ENCODE peak calls at places on chromosomes 13 and 19, in five cellular contexts. N, V, T, G and W are unnamed samples.

GRCh38 chr19:54062643-54063042 is 1.1 kb downstream of the VSTM1 start:
- DNase-seq in V (no peak), T (no peak), N (peak; percentile 80), G (no peak), W (no peak)

GRCh38 chr19:29823581-29824330 is 12.0 kb downstream of the CCNE1 start:
- DNase-seq in T (no peak), V (peak; percentile 56), N (peak; percentile 31), G (no peak), W (no peak)

GRCh38 chr19:18002347-18002850 is 5.6 kb upstream of the ARRDC2 start:
- DNase-seq in V (peak; percentile 57), T (no peak), N (peak; percentile 80), G (no peak), W (no peak)

GRCh38 chr19:17370026-17370587 is 7.0 kb downstream of the PLVAP start:
- DNase-seq in N (no peak), G (peak; percentile 58), V (peak; percentile 75), T (no peak), W (no peak)

GRCh38 chr13:105410602-105411001 is 1124.9 kb downstream of the EFNB2 start:
- DNase-seq in G (peak; percentile 12), T (peak; percentile 62), N (peak; percentile 86), V (peak; percentile 74), W (peak; percentile 44)

GRCh38 chr13:113460064-113460555 is 6.8 kb upstream of the ADPRHL1 start:
- DNase-seq in V (no peak), G (no peak), N (peak; percentile 45), T (no peak), W (no peak)

GRCh38 chr13:99575376-99575775 is 74.1 kb downstream of the TM9SF2 start:
- DNase-seq in V (no peak), T (no peak), G (no peak), N (no peak), W (no peak)

GRCh38 chr19:37007587-37008220 is 70.5 kb upstream of the ZNF420 start:
- DNase-seq in V (peak; percentile 64), G (no peak), T (peak; percentile 85), N (peak; percentile 79), W (no peak)

GRCh38 chr13:48600374-48601364 is 53.1 kb upstream of the CYSLTR2 start:
- DNase-seq in T (no peak), N (no peak), G (peak; percentile 71), V (no peak), W (no peak)

DNA sequence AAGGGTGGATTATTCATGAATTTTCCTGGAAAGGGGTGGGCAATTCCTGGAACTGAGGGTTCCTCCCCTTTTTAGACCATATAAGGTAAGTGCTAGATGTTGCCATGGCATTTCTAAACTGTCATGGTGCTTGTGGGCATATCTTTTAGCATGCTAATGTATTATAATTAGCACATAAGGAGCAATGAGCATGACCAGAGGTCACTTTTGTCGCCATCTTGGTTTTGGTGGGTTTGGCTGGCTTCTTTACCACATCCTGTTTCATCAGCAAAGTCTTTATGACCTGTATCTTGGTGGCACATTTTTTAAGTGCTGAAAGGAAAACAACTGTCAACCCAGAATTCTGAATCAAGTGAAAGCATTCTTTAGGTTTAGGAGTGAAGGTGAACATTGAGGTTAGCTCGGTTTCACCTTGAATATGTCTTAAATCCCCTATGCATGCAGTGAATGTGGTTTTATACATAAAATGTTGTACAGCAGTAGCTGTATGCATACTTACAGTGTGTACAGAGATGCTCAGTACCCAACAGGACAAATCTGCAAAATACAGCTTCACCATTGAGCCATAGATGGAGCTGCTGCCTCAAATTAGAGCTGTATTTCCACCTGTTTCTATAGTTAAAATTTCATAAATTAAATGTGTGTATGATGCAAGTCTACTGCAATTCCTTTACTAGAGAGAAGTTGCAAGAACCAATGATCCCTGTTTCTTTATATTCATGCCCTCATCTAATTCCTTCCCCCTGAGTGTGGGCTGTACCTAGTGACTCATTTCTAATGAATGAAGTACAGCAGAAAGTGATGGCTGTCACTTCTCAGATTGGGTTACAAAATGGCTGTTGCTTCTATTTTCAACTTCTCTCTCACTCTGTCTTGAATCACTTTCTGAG is 25.3 kb upstream of the IGSF23 start:
- DNase-seq in T (no peak), N (no peak), V (no peak), G (peak; percentile 96), W (no peak)
- TF ChIP-seq CTCF in T (no peak), N (no peak), V (peak; percentile 28), G (peak; percentile 71), W (no peak)

GRCh38 chr19:5291588-5292193 is 48.9 kb downstream of the PTPRS start:
- DNase-seq in T (no peak), N (no peak), V (peak; percentile 42), G (no peak), W (no peak)
- H3K4me3 ChIP-seq in T (peak overlapping the region; percentile 49), N (peak overlapping the region; percentile 63), V (peak overlapping the region; percentile 85), G (no peak overlapping the region), W (peak overlapping the region; percentile 74)

DNA sequence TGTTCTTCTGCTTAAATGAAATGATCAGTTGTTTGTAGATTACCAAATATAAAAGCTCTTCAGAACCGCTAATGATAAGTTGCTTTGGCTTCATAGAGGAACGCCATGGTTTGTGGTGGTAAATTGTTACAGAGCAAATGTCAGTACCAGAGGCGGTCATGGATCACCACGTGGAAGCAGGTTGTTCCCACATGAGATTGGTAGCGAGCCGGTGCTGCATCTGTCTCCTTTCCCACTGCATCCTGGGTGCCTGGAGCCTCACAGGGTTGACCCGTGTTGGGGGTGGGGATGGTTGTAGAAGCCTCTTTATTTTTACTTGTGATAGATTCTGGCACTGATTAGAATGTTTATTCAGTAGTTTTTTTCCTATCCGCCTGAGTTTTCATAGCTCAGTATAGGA is 14.7 kb downstream of the GARRE1 start:
- DNase-seq in V (no peak), T (peak; percentile 35), G (no peak), N (no peak), W (no peak)
- H3K27ac ChIP-seq in V (peak overlapping the region; percentile 71), T (peak overlapping the region; percentile 42), G (peak overlapping the region; percentile 13), N (peak overlapping the region; percentile 71), W (peak overlapping the region; percentile 86)

GRCh38 chr13:27171830-27172494 is 351 bp upstream of the USP12 start:
- DNase-seq in V (peak; percentile 97), G (peak; percentile 90), N (peak; percentile 98), T (peak; percentile 94), W (peak; percentile 83)
- TF ChIP-seq CTCF in V (peak; percentile 18), G (peak; percentile 11), N (peak; percentile 10), T (no peak), W (peak; percentile 30)

GRCh38 chr13:44713793-44714469 is 137.8 kb upstream of the TSC22D1 start:
- DNase-seq in T (no peak), N (no peak), V (no peak), G (peak; percentile 94), W (no peak)
- H3K4me3 ChIP-seq in T (no peak overlapping the region), N (no peak overlapping the region), V (no peak overlapping the region), G (no peak overlapping the region), W (no peak overlapping the region)

DNA sequence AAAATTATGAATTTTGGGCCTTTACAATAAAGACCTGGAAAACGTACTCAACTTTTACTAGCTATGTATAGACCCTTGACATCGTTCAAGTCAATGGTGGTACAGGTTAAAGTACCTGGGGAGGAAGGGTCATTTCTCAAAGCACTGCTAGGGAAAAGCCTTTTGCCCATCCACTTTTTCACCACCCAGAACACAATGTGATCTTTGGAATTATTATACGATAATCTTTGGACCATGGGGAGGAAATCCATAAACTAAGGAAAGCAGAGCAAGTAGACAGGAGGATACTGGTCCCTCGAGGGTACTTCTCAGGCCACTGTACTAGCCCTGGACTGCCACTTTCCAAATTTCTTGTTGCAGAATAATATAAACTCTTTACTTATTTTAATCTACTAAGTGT is 39.5 kb downstream of the UBL3 start:
- DNase-seq in T (no peak), N (no peak), V (no peak), G (no peak), W (no peak)
- H3K27ac ChIP-seq in T (no peak overlapping the region), N (no peak overlapping the region), V (no peak overlapping the region), G (no peak overlapping the region), W (no peak overlapping the region)

GRCh38 chr13:70310720-70311119 is 202.5 kb upstream of the KLHL1 start:
- DNase-seq in G (no peak), N (no peak), T (no peak), V (no peak), W (no peak)
- TF ChIP-seq CTCF in G (no peak), N (peak; percentile 6), T (peak; percentile 21), V (no peak), W (peak; percentile 50)